ENCODE peak calls at places on chromosomes 5 and 9, in ten cellular contexts. Y is tibial artery; H is aorta; I is posterior vena cava; S is A172; X is lung microvascular endothelial cell; Q is mammary epithelial cell; R is stimulated activated naive CD4-positive, alpha-beta T cell treated with Interleukin-2 at 50 U/mL for 16 hours; B is mucosa of gallbladder; D is HT-29. M is an unnamed sample.
A peak's percentile ranks its signal among the peaks of the same experiment; 100 is the strongest.

GRCh38 chr5:15286659-15287058 is 213.3 kb upstream of the FBXL7 start:
- DNase-seq in Y (no peak), H (no peak), I (no peak), S (no peak), X (peak; percentile 72), Q (no peak), R (no peak), B (no peak), D (peak; percentile 38), M (no peak)

GRCh38 chr5:75566710-75567309 is 44.4 kb upstream of the ANKDD1B start:
- DNase-seq in Y (no peak), H (no peak), I (no peak), S (peak; percentile 96), X (peak; percentile 93), Q (peak; percentile 82), R (peak; percentile 58), B (no peak), D (peak; percentile 73), M (no peak)

GRCh38 chr9:121671612-121672155 is 20.2 kb downstream of the DAB2IP start:
- DNase-seq in Y (no peak), H (no peak), I (peak; percentile 24), S (no peak), X (no peak), Q (no peak), R (no peak), B (no peak), D (no peak), M (no peak)

GRCh38 chr9:71743217-71743705 is 25.1 kb downstream of the CEMIP2 start:
- DNase-seq in Y (no peak), H (no peak), I (no peak), S (peak; percentile 16), X (peak; percentile 23), Q (peak; percentile 41), R (no peak), B (no peak), D (no peak), M (no peak)

GRCh38 chr5:172828911-172829431 is 5.1 kb upstream of the ERGIC1 start:
- DNase-seq in Y (peak; percentile 23), H (peak; percentile 52), I (no peak), S (no peak), X (no peak), Q (no peak), R (no peak), B (no peak), D (no peak), M (no peak)

GRCh38 chr5:43432486-43433365 is 20.5 kb upstream of the CCL28 start:
- DNase-seq in Y (peak; percentile 87), H (no peak), I (peak; percentile 86), S (peak; percentile 63), X (peak; percentile 69), Q (peak; percentile 86), R (no peak), B (peak; percentile 92), D (peak; percentile 72), M (no peak)

GRCh38 chr5:113043491-113043931 is 66.9 kb downstream of the DCP2 start:
- DNase-seq in Y (no peak), H (no peak), I (no peak), S (peak; percentile 50), X (no peak), Q (no peak), R (no peak), B (peak; percentile 22), D (no peak), M (no peak)

GRCh38 chr9:74064702-74065101 is 432.4 kb upstream of the RORB start:
- DNase-seq in Y (no peak), H (no peak), I (no peak), S (no peak), X (no peak), Q (no peak), R (no peak), B (no peak), D (no peak), M (no peak)

GRCh38 chr9:127308559-127309429 is 44.2 kb downstream of the GARNL3 start:
- DNase-seq in Y (no peak), H (no peak), I (no peak), S (no peak), X (no peak), Q (no peak), R (no peak), B (no peak), D (no peak), M (no peak)